ENCODE peak calls at places on chromosomes 7 and 10, in nine cellular contexts. Q is AG09309; M is HCT116; P is naive thymus-derived CD4-positive, alpha-beta T cell; V is CD8-positive, alpha-beta T cell; E is uterus; R is BE2C; X is body of pancreas; I is skeletal muscle cell. F is an unnamed sample.

GRCh38 chr7:133484135-133484534 is 231.3 kb downstream of the EXOC4 start:
- DNase-seq in Q (no peak), M (no peak), P (no peak), V (peak), E (no peak), R (no peak), X (no peak), I (no peak), F (no peak)

GRCh38 chr7:7695418-7695817 is 23.0 kb downstream of the RPA3 start:
- DNase-seq in Q (no peak), M (no peak), P (no peak), V (no peak), E (no peak), R (no peak), X (no peak), I (no peak), F (no peak)

GRCh38 chr7:131076711-131077170 is 250.9 kb upstream of the MKLN1 start:
- DNase-seq in Q (no peak), M (no peak), P (no peak), V (no peak), E (no peak), R (no peak), X (no peak), I (no peak), F (no peak)

GRCh38 chr7:27191716-27192545 is 6.9 kb upstream of the HOXA11 start:
- DNase-seq in Q (no peak), M (no peak), P (no peak), V (peak), E (peak), R (no peak), X (peak), I (no peak), F (no peak)

GRCh38 chr7:102453319-102453718 is 11.3 kb downstream of the ALKBH4 start:
- DNase-seq in Q (no peak), M (no peak), P (no peak), V (no peak), E (no peak), R (no peak), X (no peak), I (no peak), F (no peak)

GRCh38 chr10:6052247-6053221 is 9.6 kb downstream of the IL2RA start:
- DNase-seq in Q (no peak), M (no peak), P (peak), V (peak), E (no peak), R (no peak), X (no peak), I (no peak), F (no peak)

GRCh38 chr7:101075646-101076045 is 9.6 kb upstream of the TRIM56 start:
- DNase-seq in Q (no peak), M (no peak), P (no peak), V (no peak), E (no peak), R (no peak), X (no peak), I (no peak), F (no peak)

GRCh38 chr7:6628045-6628444 is 9.1 kb upstream of the ZNF316 start:
- DNase-seq in Q (no peak), M (no peak), P (no peak), V (no peak), E (no peak), R (no peak), X (no peak), I (no peak), F (no peak)

GRCh38 chr7:103989200-103989784 is at the start of gene RELN:
- DNase-seq in Q (no peak), M (no peak), P (no peak), V (no peak), E (no peak), R (peak), X (no peak), I (no peak), F (no peak)

GRCh38 chr7:2631924-2632716 is at the start of gene TTYH3:
- DNase-seq in Q (no peak), M (no peak), P (no peak), V (no peak), E (peak), R (no peak), X (peak), I (no peak), F (no peak)

GRCh38 chr7:101093907-101094306 is 8.6 kb downstream of the TRIM56 start:
- DNase-seq in Q (peak), M (no peak), P (no peak), V (no peak), E (no peak), R (no peak), X (no peak), I (no peak), F (no peak)

GRCh38 chr10:47045331-47045861 is 134.2 kb downstream of the PTPN20 start:
- DNase-seq in Q (no peak), M (no peak), P (no peak), V (no peak), E (no peak), R (no peak), X (no peak), I (no peak), F (no peak)

GRCh38 chr7:142188159-142188558 is 69.7 kb downstream of the PRSS58 start:
- DNase-seq in Q (no peak), M (no peak), P (no peak), V (no peak), E (no peak), R (no peak), X (no peak), I (no peak), F (peak)

GRCh38 chr10:110357252-110357780 is 52.6 kb upstream of the SMNDC1 start:
- DNase-seq in Q (peak), M (peak), P (no peak), V (no peak), E (peak), R (no peak), X (no peak), I (peak), F (peak)

GRCh38 chr7:19964198-19964597 is 190.8 kb upstream of the TMEM196 start:
- DNase-seq in Q (no peak), M (no peak), P (no peak), V (no peak), E (no peak), R (no peak), X (no peak), I (peak), F (no peak)

GRCh38 chr10:74103560-74104248 is 46.9 kb downstream of the AP3M1 start:
- DNase-seq in Q (no peak), M (peak), P (no peak), V (no peak), E (no peak), R (no peak), X (no peak), I (no peak), F (peak)

GRCh38 chr10:127123626-127124025 is 72.8 kb downstream of the INSYN2A start:
- DNase-seq in Q (no peak), M (no peak), P (no peak), V (no peak), E (no peak), R (no peak), X (no peak), I (peak), F (no peak)

GRCh38 chr10:106804992-106805391 is 359.5 kb downstream of the SORCS1 start:
- DNase-seq in Q (no peak), M (no peak), P (no peak), V (no peak), E (no peak), R (no peak), X (no peak), I (no peak), F (no peak)

GRCh38 chr10:71008150-71008549 is 119.8 kb upstream of the PCBD1 start:
- DNase-seq in Q (no peak), M (no peak), P (no peak), V (no peak), E (no peak), R (no peak), X (no peak), I (no peak), F (no peak)

GRCh38 chr10:129470103-129470851 is 3.2 kb downstream of the MGMT start:
- DNase-seq in Q (no peak), M (no peak), P (no peak), V (no peak), E (no peak), R (no peak), X (no peak), I (no peak), F (no peak)

GRCh38 chr10:129466703-129467345 is at the start of gene MGMT:
- DNase-seq in Q (peak), M (peak), P (peak), V (peak), E (peak), R (peak), X (peak), I (peak), F (peak)

GRCh38 chr10:129465796-129466702 is 992 bp upstream of the MGMT start:
- DNase-seq in Q (no peak), M (no peak), P (peak), V (no peak), E (no peak), R (no peak), X (no peak), I (no peak), F (no peak)

GRCh38 chr10:129467346-129468119 is 492 bp downstream of the MGMT start:
- DNase-seq in Q (no peak), M (no peak), P (no peak), V (peak), E (no peak), R (no peak), X (peak), I (no peak), F (no peak)

GRCh38 chr10:129468187-129468586 is 1.1 kb downstream of the MGMT start:
- DNase-seq in Q (no peak), M (no peak), P (no peak), V (no peak), E (no peak), R (no peak), X (no peak), I (no peak), F (no peak)
- H3K4me3 ChIP-seq in Q (no peak), M (peak), P (peak), V (no peak), E (no peak), R (no peak), X (no peak), I (no peak), F (no peak)

GRCh38 chr7:56051053-56051338 is 248 bp downstream of the PSPH start:
- DNase-seq in Q (no peak), M (no peak), P (no peak), V (no peak), E (no peak), R (no peak), X (no peak), I (no peak), F (no peak)

GRCh38 chr7:56053993-56054392 is 2.4 kb downstream of the CCT6A start:
- DNase-seq in Q (no peak), M (no peak), P (no peak), V (no peak), E (no peak), R (no peak), X (no peak), I (no peak), F (no peak)

GRCh38 chr7:56048245-56048644 is 3.0 kb downstream of the PSPH start:
- DNase-seq in Q (no peak), M (no peak), P (no peak), V (no peak), E (no peak), R (no peak), X (no peak), I (no peak), F (no peak)

GRCh38 chr7:56051339-56052191 is at the start of the genes CCT6A and PSPH:
- DNase-seq in Q (peak), M (peak), P (peak), V (peak), E (peak), R (peak), X (peak), I (peak), F (peak)

DNA sequence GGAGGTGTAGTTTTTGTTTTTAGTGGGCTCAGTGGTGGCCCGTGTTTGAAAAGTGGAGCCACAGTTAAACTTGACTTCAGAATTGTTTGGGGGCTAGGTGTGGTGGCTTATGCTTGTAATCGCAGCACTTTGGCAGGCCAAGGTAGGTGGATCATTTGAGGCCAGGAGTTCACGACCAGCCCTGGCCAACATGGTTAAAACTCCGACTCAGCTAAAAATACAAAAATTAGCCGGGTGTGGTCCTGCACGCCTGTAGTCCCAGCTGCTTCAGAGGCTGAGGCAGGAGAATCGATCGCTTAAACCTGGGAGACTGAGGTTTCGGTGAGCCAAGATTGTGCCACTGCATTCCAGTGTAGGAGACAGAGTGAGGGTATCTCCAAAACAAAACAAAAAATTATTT is 1.8 kb downstream of the CCT6A start:
- DNase-seq in Q (no peak), M (no peak), P (no peak), V (no peak), E (no peak), R (no peak), X (no peak), I (no peak), F (no peak)
- H3K4me3 ChIP-seq in Q (no peak), M (peak), P (no peak), V (no peak), E (no peak), R (peak), X (no peak), I (no peak), F (peak)

GRCh38 chr10:102779680-102780079 is 35.9 kb downstream of the WBP1L start:
- DNase-seq in Q (no peak), M (no peak), P (no peak), V (no peak), E (peak), R (no peak), X (no peak), I (no peak), F (no peak)

GRCh38 chr10:102775973-102776669 is 32.4 kb downstream of the WBP1L start:
- DNase-seq in Q (no peak), M (no peak), P (peak), V (no peak), E (peak), R (peak), X (peak), I (peak), F (no peak)

GRCh38 chr10:102778781-102779180 is 35.0 kb downstream of the WBP1L start:
- DNase-seq in Q (no peak), M (no peak), P (no peak), V (no peak), E (no peak), R (no peak), X (no peak), I (no peak), F (no peak)

GRCh38 chr10:102776779-102777417 is 33.1 kb downstream of the WBP1L start:
- DNase-seq in Q (peak), M (no peak), P (peak), V (no peak), E (peak), R (no peak), X (peak), I (peak), F (no peak)

GRCh38 chr10:102777696-102778530 is 34.2 kb downstream of the WBP1L start:
- DNase-seq in Q (no peak), M (no peak), P (no peak), V (no peak), E (no peak), R (no peak), X (no peak), I (no peak), F (no peak)
- H3K4me3 ChIP-seq in Q (no peak), M (no peak), P (no peak), V (no peak), E (no peak), R (no peak), X (no peak), I (peak), F (no peak)

GRCh38 chr10:125153693-125154490 is 6.5 kb downstream of the CTBP2 start:
- DNase-seq in Q (no peak), M (no peak), P (no peak), V (no peak), E (no peak), R (no peak), X (no peak), I (no peak), F (no peak)
- H3K4me3 ChIP-seq in Q (no peak), M (no peak), P (no peak), V (no peak), E (no peak), R (no peak), X (no peak), I (no peak), F (no peak)

GRCh38 chr7:47327698-47328391 is 254.1 kb downstream of the TNS3 start:
- DNase-seq in Q (peak), M (no peak), P (no peak), V (no peak), E (peak), R (peak), X (peak), I (peak), F (no peak)

GRCh38 chr7:47327306-47327697 is 254.6 kb downstream of the TNS3 start:
- DNase-seq in Q (no peak), M (no peak), P (no peak), V (no peak), E (no peak), R (no peak), X (peak), I (no peak), F (no peak)

GRCh38 chr7:47325337-47325736 is 256.6 kb downstream of the TNS3 start:
- DNase-seq in Q (no peak), M (no peak), P (no peak), V (no peak), E (no peak), R (no peak), X (peak), I (no peak), F (no peak)

GRCh38 chr7:47326220-47326619 is 255.7 kb downstream of the TNS3 start:
- DNase-seq in Q (peak), M (no peak), P (no peak), V (no peak), E (no peak), R (no peak), X (peak), I (peak), F (no peak)

DNA sequence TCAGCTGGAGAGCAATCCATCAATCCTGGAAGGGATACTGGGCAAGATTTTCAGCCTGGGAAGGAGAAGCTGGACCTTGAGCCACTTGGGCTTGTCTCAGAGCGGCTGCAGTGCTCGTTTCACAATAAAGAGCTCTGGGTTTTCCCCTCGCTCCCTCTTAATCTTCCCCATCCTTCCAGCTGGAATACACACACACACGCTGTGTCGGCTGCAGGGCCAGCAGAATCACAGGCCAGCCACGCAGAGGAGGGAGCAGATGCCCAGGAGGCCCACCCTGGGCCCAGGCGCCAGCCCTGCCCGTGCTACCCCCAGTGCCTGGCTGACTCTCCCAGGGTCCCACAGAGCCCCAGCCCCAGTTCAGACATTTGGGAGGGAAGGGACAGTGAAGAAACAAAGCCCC is 255.1 kb downstream of the TNS3 start:
- DNase-seq in Q (peak), M (no peak), P (no peak), V (no peak), E (peak), R (peak), X (peak), I (peak), F (no peak)
- H3K4me3 ChIP-seq in Q (no peak), M (no peak), P (no peak), V (no peak), E (no peak), R (no peak), X (no peak), I (peak), F (no peak)